ENCODE peak calls at places on chromosomes 6 and 20, in eight cellular contexts. P is cardiac muscle cell; T is activated T-helper 2 cell treated with anti-CD3 and anti-CD28 coated beads, Interferon-gamma antibody, Interleukin-2, Interleukin-4, amounts not matched to agents 10 μg/mL and 5 μg/mL and 100 μg/mL, durations not matched to agents 14 hours and 24 hours and 36 hours; N is NCI-H2227 treated with DMSO at 0.1 percent for 48 hours; R is skeletal muscle cell; O is heart right ventricle; W is esophagus squamous epithelium; S is activated T-helper 1 cell treated with anti-CD3 and anti-CD28 coated beads, Interleukin-12 subunit alpha, Interleukin-12 subunit beta, Interleukin-2, Interleukin-4 antibody, amounts not matched to agents 30 ng/mL and 10 ng/mL and 1 ng/mL, durations not matched to agents 14 hours and 24 hours and 36 hours. A is an unnamed sample.

GRCh38 chr6:163180874-163181541 is 233.5 kb upstream of the QKI start:
- DNase-seq in P (peak), T (no peak), N (no peak), R (peak), O (peak), W (no peak), S (no peak), A (peak)

GRCh38 chr6:37919417-37920157 is 100.1 kb downstream of the ZFAND3 start:
- DNase-seq in P (no peak), T (no peak), N (no peak), R (peak), O (no peak), W (no peak), S (no peak), A (no peak)

GRCh38 chr20:23144856-23145255 is 58.7 kb upstream of the CD93 start:
- DNase-seq in P (no peak), T (no peak), N (no peak), R (no peak), O (no peak), W (no peak), S (no peak), A (no peak)

GRCh38 chr6:135064586-135064985 is 10.0 kb upstream of the HBS1L start:
- DNase-seq in P (no peak), T (no peak), N (no peak), R (no peak), O (no peak), W (no peak), S (no peak), A (no peak)

GRCh38 chr6:8664070-8664469 is 228.7 kb upstream of the SLC35B3 start:
- DNase-seq in P (no peak), T (no peak), N (no peak), R (no peak), O (no peak), W (no peak), S (no peak), A (no peak)

GRCh38 chr6:29702519-29703103 is 20.6 kb upstream of the HLA-F start:
- DNase-seq in P (peak), T (peak), N (no peak), R (no peak), O (peak), W (no peak), S (peak), A (no peak)

GRCh38 chr6:130781557-130781956 is 45.6 kb upstream of the SMLR1 start:
- DNase-seq in P (no peak), T (no peak), N (no peak), R (no peak), O (no peak), W (no peak), S (no peak), A (no peak)

GRCh38 chr6:66866801-66867200 is 1159.8 kb upstream of the EYS start:
- DNase-seq in P (no peak), T (no peak), N (no peak), R (no peak), O (no peak), W (no peak), S (no peak), A (no peak)

GRCh38 chr6:160259585-160259984 is 964 bp upstream of the SLC22A2 start:
- DNase-seq in P (peak), T (no peak), N (no peak), R (no peak), O (no peak), W (no peak), S (no peak), A (no peak)

GRCh38 chr6:12361042-12361765 is 71.0 kb downstream of the EDN1 start:
- DNase-seq in P (no peak), T (no peak), N (no peak), R (no peak), O (no peak), W (no peak), S (no peak), A (no peak)

GRCh38 chr6:16803294-16804006 is 42.2 kb upstream of the ATXN1 start:
- DNase-seq in P (peak), T (no peak), N (no peak), R (peak), O (peak), W (no peak), S (no peak), A (no peak)

GRCh38 chr6:1143655-1144054 is 168.2 kb upstream of the FOXQ1 start:
- DNase-seq in P (no peak), T (no peak), N (no peak), R (peak), O (no peak), W (no peak), S (no peak), A (no peak)

GRCh38 chr6:168196881-168197635 is 118.0 kb upstream of the FRMD1 start:
- DNase-seq in P (no peak), T (no peak), N (no peak), R (no peak), O (no peak), W (no peak), S (no peak), A (no peak)

GRCh38 chr6:1263039-1263849 is 48.7 kb upstream of the FOXQ1 start:
- DNase-seq in P (no peak), T (no peak), N (no peak), R (no peak), O (no peak), W (no peak), S (no peak), A (no peak)

GRCh38 chr6:67854098-67854497 is 781.0 kb upstream of the ADGRB3 start:
- DNase-seq in P (no peak), T (no peak), N (no peak), R (peak), O (no peak), W (no peak), S (no peak), A (no peak)

GRCh38 chr6:36269834-36270705 is at the start of gene PNPLA1:
- DNase-seq in P (no peak), T (no peak), N (no peak), R (no peak), O (no peak), W (no peak), S (no peak), A (no peak)

GRCh38 chr6:155738602-155739001 is 283.0 kb upstream of the NOX3 start:
- DNase-seq in P (no peak), T (no peak), N (no peak), R (no peak), O (no peak), W (no peak), S (no peak), A (no peak)

GRCh38 chr20:1569417-1569861 is 11.9 kb upstream of the SIRPD start:
- DNase-seq in P (no peak), T (no peak), N (no peak), R (no peak), O (no peak), W (no peak), S (no peak), A (no peak)

GRCh38 chr6:89117285-89118108 is at the start of gene SRSF12:
- DNase-seq in P (peak), T (no peak), N (peak), R (no peak), O (peak), W (no peak), S (peak), A (no peak)

GRCh38 chr20:24138126-24138857 is 149.7 kb upstream of the GGTLC1 start:
- DNase-seq in P (no peak), T (no peak), N (no peak), R (no peak), O (no peak), W (no peak), S (no peak), A (no peak)

GRCh38 chr6:36605102-36605501 is 10.9 kb downstream of the SRSF3 start:
- DNase-seq in P (no peak), T (no peak), N (no peak), R (no peak), O (no peak), W (no peak), S (no peak), A (no peak)

GRCh38 chr20:50054626-50055511 is 58.1 kb downstream of the UBE2V1 start:
- DNase-seq in P (no peak), T (no peak), N (no peak), R (no peak), O (peak), W (no peak), S (no peak), A (no peak)

GRCh38 chr20:45400346-45401031 is 7.6 kb upstream of the DBNDD2 start:
- DNase-seq in P (no peak), T (no peak), N (no peak), R (no peak), O (no peak), W (no peak), S (no peak), A (no peak)

GRCh38 chr20:33568378-33569289 is 78.7 kb downstream of the CBFA2T2 start:
- DNase-seq in P (peak), T (no peak), N (peak), R (no peak), O (peak), W (no peak), S (no peak), A (no peak)

A was measured in KG1.